ENCODE peak calls at places on chromosome 13, in seven cellular contexts. R is ascending aorta, Q is heart right ventricle, K is esophagus squamous epithelium, A is fibroblast of lung, U is PC-9, C is brain microvascular endothelial cell. T is an unnamed sample.

GRCh38 chr13:77860621-77861020 is 58.0 kb downstream of the EDNRB start:
- DNase-seq in U (no peak), K (no peak), C (no peak), Q (no peak), A (peak), R (no peak), T (no peak)

GRCh38 chr13:73464758-73465628 is 406.2 kb downstream of the KLF5 start:
- DNase-seq in A (no peak), C (no peak), U (peak), K (no peak), Q (no peak), R (no peak), T (no peak)

GRCh38 chr13:74070065-74070464 is 64.1 kb downstream of the KLF12 start:
- DNase-seq in U (no peak), C (no peak), K (no peak), Q (no peak), R (no peak), A (no peak), T (no peak)

GRCh38 chr13:99979453-99980200 is 2.0 kb upstream of the ZIC2 start:
- DNase-seq in K (no peak), U (peak), A (no peak), C (no peak), R (no peak), Q (no peak), T (no peak)

GRCh38 chr13:100694722-100695644 is 20.4 kb upstream of the TMTC4 start:
- DNase-seq in A (peak), K (no peak), C (peak), Q (no peak), R (no peak), U (peak), T (no peak)

GRCh38 chr13:35903075-35903474 is 228.1 kb downstream of the DCLK1 start:
- DNase-seq in C (no peak), Q (no peak), A (no peak), R (no peak), K (no peak), U (no peak), T (no peak)

GRCh38 chr13:52644108-52644507 is 1.9 kb downstream of the HNRNPA1L2 start:
- DNase-seq in C (no peak), K (no peak), Q (no peak), U (no peak), A (peak), R (no peak), T (no peak)

GRCh38 chr13:113622791-113623490 is 35.1 kb downstream of the ATP4B start:
- DNase-seq in C (no peak), U (no peak), A (no peak), K (no peak), Q (no peak), R (no peak), T (no peak)

GRCh38 chr13:40595693-40596092 is 70.7 kb downstream of the FOXO1 start:
- DNase-seq in K (no peak), U (no peak), A (peak), Q (no peak), C (no peak), R (no peak), T (no peak)

GRCh38 chr13:26011996-26012688 is 39.7 kb downstream of the SHISA2 start:
- DNase-seq in Q (no peak), U (no peak), K (no peak), A (peak), R (no peak), C (no peak), T (no peak)

GRCh38 chr13:78596701-78597550 is 6.4 kb downstream of the POU4F1 start:
- DNase-seq in U (no peak), R (no peak), A (no peak), Q (no peak), C (no peak), K (no peak), T (no peak)

GRCh38 chr13:98890186-98890585 is 87.7 kb downstream of the DOCK9 start:
- DNase-seq in Q (no peak), K (no peak), A (peak), C (peak), U (peak), R (no peak), T (peak)

GRCh38 chr13:52809310-52809769 is 39.1 kb downstream of the PCDH8 start:
- DNase-seq in R (no peak), U (peak), K (no peak), C (peak), Q (peak), A (peak), T (peak)

GRCh38 chr13:73090812-73091187 is 32.0 kb downstream of the KLF5 start:
- DNase-seq in U (no peak), K (no peak), C (no peak), A (no peak), Q (no peak), R (no peak), T (no peak)

GRCh38 chr13:77692746-77693448 is 4.6 kb upstream of the SLAIN1 start:
- DNase-seq in C (no peak), U (no peak), R (no peak), Q (no peak), A (peak), K (no peak), T (no peak)

GRCh38 chr13:74306496-74306895 is 172.3 kb upstream of the KLF12 start:
- DNase-seq in Q (no peak), U (no peak), A (peak), C (peak), R (no peak), K (no peak), T (no peak)

GRCh38 chr13:19587635-19588300 is 26.4 kb upstream of the TPTE2 start:
- DNase-seq in Q (peak), K (no peak), R (no peak), C (peak), U (no peak), A (peak), T (no peak)

GRCh38 chr13:72849571-72849970 is 67.6 kb downstream of the PIBF1 start:
- DNase-seq in U (no peak), Q (no peak), A (peak), K (no peak), C (no peak), R (no peak), T (no peak)

GRCh38 chr13:28805193-28805819 is 14.8 kb upstream of the MTUS2 start:
- DNase-seq in K (no peak), R (no peak), Q (peak), C (no peak), U (peak), A (no peak), T (no peak)

GRCh38 chr13:109369357-109370052 is 416.9 kb downstream of the IRS2 start:
- DNase-seq in Q (no peak), A (no peak), C (no peak), R (no peak), K (no peak), U (no peak), T (no peak)

GRCh38 chr13:98445340-98446233 is 131.3 kb downstream of the STK24 start:
- DNase-seq in U (peak), A (peak), Q (peak), K (no peak), C (peak), R (no peak), T (no peak)

GRCh38 chr13:24127116-24127631 is 33.3 kb upstream of the SPATA13 start:
- DNase-seq in R (no peak), C (no peak), Q (no peak), A (peak), K (no peak), U (peak), T (no peak)

GRCh38 chr13:77528834-77529500 is 6.5 kb upstream of the SCEL start:
- DNase-seq in Q (no peak), C (no peak), R (no peak), U (no peak), A (no peak), K (no peak), T (no peak)

GRCh38 chr13:66617786-66618185 is 612.4 kb downstream of the PCDH9 start:
- DNase-seq in R (no peak), C (no peak), A (no peak), U (no peak), Q (no peak), K (no peak), T (no peak)

GRCh38 chr13:102598061-102598460 is 1.3 kb downstream of the TPP2 start:
- DNase-seq in K (no peak), R (no peak), Q (no peak), A (no peak), C (no peak), U (no peak), T (no peak)

GRCh38 chr13:113557013-113557412 is 27.5 kb upstream of the TFDP1 start:
- DNase-seq in K (no peak), C (no peak), A (no peak), U (no peak), R (no peak), Q (no peak), T (no peak)

GRCh38 chr13:42892760-42893159 is 99.3 kb downstream of the EPSTI1 start:
- DNase-seq in U (no peak), Q (no peak), C (peak), A (no peak), K (no peak), R (no peak), T (no peak)

GRCh38 chr13:113970810-113971470 is 2.9 kb downstream of the C13orf46 start:
- DNase-seq in C (no peak), U (peak), A (peak), R (no peak), K (no peak), Q (peak), T (peak)

GRCh38 chr13:105572401-105572800 is 963.1 kb downstream of the EFNB2 start:
- DNase-seq in Q (no peak), A (peak), R (no peak), U (no peak), K (no peak), C (no peak), T (no peak)

GRCh38 chr13:55999709-56000108 is 1141.0 kb upstream of the PRR20A start:
- DNase-seq in U (no peak), Q (no peak), K (no peak), A (no peak), C (no peak), R (no peak), T (no peak)

GRCh38 chr13:73607489-73608156 is 526.6 kb downstream of the KLF12 start:
- DNase-seq in C (no peak), Q (no peak), K (no peak), A (no peak), U (no peak), R (no peak), T (no peak)

GRCh38 chr13:92074658-92075057 is 676.2 kb downstream of the GPC5 start:
- DNase-seq in R (no peak), Q (no peak), A (no peak), K (no peak), U (no peak), C (no peak), T (no peak)

GRCh38 chr13:99930925-99931324 is 40.6 kb downstream of the ZIC5 start:
- DNase-seq in Q (no peak), A (no peak), C (no peak), K (no peak), R (no peak), U (no peak), T (no peak)

GRCh38 chr13:44103721-44104490 is 224.2 kb downstream of the LACC1 start:
- DNase-seq in C (no peak), Q (no peak), U (no peak), R (no peak), K (no peak), A (no peak), T (no peak)

GRCh38 chr13:82370306-82370705 is 1512.0 kb downstream of the SLITRK1 start:
- DNase-seq in R (no peak), A (peak), U (no peak), C (no peak), K (no peak), Q (no peak), T (no peak)

GRCh38 chr13:41008349-41008980 is 10.7 kb downstream of the ELF1 start:
- DNase-seq in K (no peak), A (peak), U (no peak), Q (no peak), R (no peak), C (peak), T (peak)

GRCh38 chr13:44219808-44220544 is 153.6 kb upstream of the SERP2 start:
- DNase-seq in C (peak), Q (no peak), A (peak), R (no peak), K (no peak), U (no peak), T (peak)

DNA sequence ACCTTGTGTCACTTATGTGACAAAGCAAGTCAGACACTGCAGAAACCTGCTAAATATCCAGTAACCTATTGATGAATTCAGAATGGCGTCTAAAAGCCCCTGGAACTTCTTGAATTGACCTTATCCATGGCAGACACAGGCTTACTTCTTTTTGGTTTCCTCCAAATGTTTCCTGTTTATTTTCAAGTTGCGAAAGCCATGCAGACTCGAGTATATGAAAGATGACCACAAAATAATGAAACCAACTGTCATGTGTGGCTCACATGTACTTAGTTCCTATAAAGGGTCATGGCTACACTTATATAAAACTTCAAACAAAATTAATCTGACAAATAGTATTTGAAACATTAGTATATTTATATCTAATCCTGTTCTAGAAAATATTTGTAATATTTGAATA is 113.1 kb upstream of the FNDC3A start:
- DNase-seq in K (no peak), A (no peak), U (no peak), C (no peak), Q (no peak), R (no peak), T (no peak)
- H3K27ac ChIP-seq in K (no peak), A (no peak), U (no peak), C (no peak), Q (no peak), R (no peak), T (no peak)

GRCh38 chr13:94234766-94235165 is 244.7 kb downstream of the DCT start:
- DNase-seq in Q (no peak), K (no peak), U (no peak), A (no peak), C (no peak), R (no peak), T (no peak)

GRCh38 chr13:94233401-94233800 is 246.1 kb downstream of the DCT start:
- DNase-seq in K (no peak), Q (peak), A (peak), R (no peak), C (peak), U (no peak), T (peak)

GRCh38 chr13:94232161-94232560 is 247.3 kb downstream of the DCT start:
- DNase-seq in Q (no peak), A (no peak), R (no peak), K (no peak), U (no peak), C (no peak), T (no peak)

GRCh38 chr13:94233831-94234230 is 245.7 kb downstream of the DCT start:
- DNase-seq in A (no peak), Q (no peak), R (no peak), K (no peak), C (no peak), U (no peak), T (no peak)

DNA sequence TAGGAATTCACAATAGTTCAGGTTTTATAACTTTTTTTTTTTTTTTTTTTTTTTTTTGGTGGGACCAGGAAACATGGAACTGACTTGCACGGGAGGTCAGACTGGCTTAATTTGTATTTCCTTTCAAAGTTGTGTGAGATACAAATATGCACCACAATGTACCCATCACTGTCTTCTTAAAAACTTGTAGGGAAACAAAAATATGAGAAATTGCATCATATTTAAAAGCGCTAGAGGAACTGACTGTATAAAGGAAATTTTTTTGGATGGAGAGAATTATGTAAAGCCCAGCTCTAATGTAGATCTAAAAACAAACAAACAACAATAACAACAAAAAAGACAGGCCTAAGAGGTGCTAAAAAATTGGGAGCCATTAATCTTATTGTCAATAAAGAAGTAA is 246.5 kb downstream of the DCT start:
- DNase-seq in U (no peak), R (no peak), A (no peak), C (no peak), K (no peak), Q (no peak), T (no peak)
- H3K27ac ChIP-seq in U (no peak), R (no peak), A (no peak), C (peak), K (no peak), Q (no peak), T (peak)

DNA sequence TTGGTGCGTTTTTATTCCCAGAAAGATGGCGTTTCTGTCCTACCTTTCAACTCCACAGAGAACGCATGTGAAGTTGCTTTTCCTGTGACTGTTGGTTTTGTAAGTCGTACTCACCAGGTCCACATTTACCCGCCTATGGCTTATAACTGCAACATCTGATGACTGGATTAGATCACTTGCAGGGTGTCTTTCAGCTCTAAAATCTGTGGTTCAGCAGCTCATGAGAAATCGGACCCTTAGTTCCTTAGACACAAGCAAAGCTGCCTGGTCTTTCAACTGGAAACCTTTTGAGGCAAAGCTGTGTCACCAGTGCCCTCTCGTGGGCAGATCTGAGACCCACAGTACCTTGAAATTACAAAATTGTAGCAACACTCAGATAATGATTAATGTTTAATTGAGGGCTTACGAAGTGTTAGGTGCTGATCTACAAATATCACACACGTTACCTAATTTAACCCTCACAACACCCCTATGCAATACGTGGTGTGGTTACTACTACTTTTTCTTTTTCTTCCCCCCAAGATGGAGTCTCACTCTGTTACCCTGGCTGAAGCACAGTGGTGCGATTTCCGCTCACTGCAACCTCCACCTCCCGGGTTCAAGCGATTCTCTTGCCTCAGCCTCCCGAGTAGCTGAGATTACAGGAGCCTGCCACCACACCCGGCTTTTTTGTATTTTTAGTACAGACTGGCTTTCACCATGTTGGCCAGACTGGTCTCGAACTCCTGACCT is 65.4 kb downstream of the RUBCNL start:
- DNase-seq in Q (peak), U (peak), K (no peak), C (peak), A (peak), R (no peak), T (no peak)
- H3K27ac ChIP-seq in Q (no peak), U (no peak), K (no peak), C (no peak), A (no peak), R (no peak), T (no peak)

GRCh38 chr13:22915442-22916082 is 265.2 kb upstream of the SGCG start:
- DNase-seq in U (no peak), R (no peak), C (peak), A (peak), K (no peak), Q (no peak), T (no peak)
- H3K27ac ChIP-seq in U (no peak), R (no peak), C (no peak), A (no peak), K (peak), Q (no peak), T (peak)